ENCODE peak calls at places on chromosomes 4 and X, in six cellular contexts. B is cardiac muscle cell; N is CD4-positive, alpha-beta memory T cell; Q is CD4-positive, CD25-positive, alpha-beta regulatory T cell; H is stimulated activated CD8-positive, alpha-beta memory T cell treated with anti-CD3 and anti-CD28 coated beads, Interleukin-15, amount 100 ng/mL, for 1 hour; X is activated naive CD4-positive, alpha-beta T cell. G is an unnamed sample.
A peak's percentile ranks its signal among the peaks of the same experiment; 100 is the strongest.

GRCh38 chr4:138663883-138664282 is 351.7 kb upstream of the NOCT start:
- DNase-seq in B (no peak), N (no peak), Q (no peak), H (no peak), X (no peak), G (no peak)

GRCh38 chrX:48918644-48919340 is at the start of gene PIM2:
- DNase-seq in B (peak; percentile 85), N (peak; percentile 90), Q (peak; percentile 87), H (peak; percentile 77), X (peak; percentile 71), G (peak; percentile 92)

GRCh38 chr4:76831475-76832390 is 66.2 kb downstream of the SOWAHB start:
- DNase-seq in B (peak; percentile 11), N (no peak), Q (no peak), H (no peak), X (no peak), G (no peak)

GRCh38 chr4:76947369-76947768 is 2.2 kb upstream of the SEPTIN11 start:
- DNase-seq in B (peak; percentile 60), N (no peak), Q (no peak), H (no peak), X (no peak), G (no peak)

GRCh38 chr4:185874516-185875230 is 62.7 kb upstream of the SORBS2 start:
- DNase-seq in B (peak; percentile 39), N (no peak), Q (no peak), H (no peak), X (no peak), G (no peak)

GRCh38 chrX:42195506-42195905 is 272.2 kb upstream of the CASK start:
- DNase-seq in B (no peak), N (no peak), Q (no peak), H (no peak), X (no peak), G (no peak)

GRCh38 chr4:8740666-8741395 is 130.8 kb downstream of the HMX1 start:
- DNase-seq in B (no peak), N (no peak), Q (no peak), H (no peak), X (no peak), G (no peak)

GRCh38 chr4:147090486-147090885 is 144.8 kb upstream of the TTC29 start:
- DNase-seq in B (no peak), N (no peak), Q (no peak), H (no peak), X (no peak), G (no peak)

GRCh38 chr4:142265536-142265935 is 580.6 kb downstream of the INPP4B start:
- DNase-seq in B (peak; percentile 34), N (no peak), Q (no peak), H (no peak), X (no peak), G (no peak)